ENCODE peak calls at places on chromosomes 12 and 14, in seven cellular contexts. U, O, G, A, H, W and Z are unnamed samples.

GRCh38 chr12:114241973-114242434 is 163.9 kb downstream of the TBX5 start:
- DNase-seq in W (no peak), G (peak), H (no peak), A (no peak), U (no peak), O (no peak), Z (peak)

GRCh38 chr12:53829130-53829529 is 77.4 kb upstream of the CISTR start:
- DNase-seq in W (no peak), G (no peak), A (no peak), U (no peak), O (no peak), H (no peak), Z (no peak)

GRCh38 chr14:50040401-50040775 is 76.0 kb downstream of the VCPKMT start:
- DNase-seq in W (peak), G (no peak), U (peak), H (peak), A (no peak), O (no peak), Z (peak)

GRCh38 chr14:95664546-95664945 is 21.7 kb upstream of the TCL1B start:
- DNase-seq in H (no peak), O (no peak), A (no peak), G (no peak), W (no peak), U (no peak), Z (no peak)

GRCh38 chr14:70722418-70722817 is 80.7 kb downstream of the TTC9 start:
- DNase-seq in O (no peak), H (no peak), A (no peak), W (no peak), U (no peak), G (no peak), Z (no peak)

GRCh38 chr14:24535737-24536136 is 27.7 kb upstream of the CMA1 start:
- DNase-seq in A (no peak), H (no peak), W (no peak), U (no peak), G (no peak), O (no peak), Z (no peak)

GRCh38 chr12:25384038-25384953 is 133.6 kb upstream of the KRAS start:
- DNase-seq in G (no peak), U (peak), W (no peak), O (no peak), H (peak), A (no peak), Z (peak)

GRCh38 chr14:56341766-56342418 is 223.7 kb downstream of the PELI2 start:
- DNase-seq in U (peak), W (no peak), O (no peak), H (peak), G (no peak), A (no peak), Z (no peak)

GRCh38 chr14:99394602-99395001 is 86.1 kb downstream of the SETD3 start:
- DNase-seq in H (no peak), G (no peak), W (no peak), U (no peak), A (no peak), O (no peak), Z (peak)

GRCh38 chr14:94019329-94019728 is 6.8 kb upstream of the OTUB2 start:
- DNase-seq in O (no peak), A (no peak), W (peak), U (no peak), G (no peak), H (no peak), Z (no peak)

GRCh38 chr12:46725332-46725731 is 100.5 kb downstream of the SLC38A4 start:
- DNase-seq in H (no peak), W (no peak), O (no peak), U (no peak), A (no peak), G (no peak), Z (no peak)

GRCh38 chr12:78171082-78171481 is 340.4 kb downstream of the NAV3 start:
- DNase-seq in W (no peak), O (no peak), G (no peak), U (no peak), H (no peak), A (no peak), Z (no peak)

GRCh38 chr12:122308811-122309210 is 42.5 kb upstream of the VPS33A start:
- DNase-seq in U (peak), A (no peak), H (no peak), O (no peak), W (no peak), G (no peak), Z (no peak)

GRCh38 chr14:30990766-30991165 is 34.7 kb upstream of the AP4S1 start:
- DNase-seq in O (no peak), H (peak), G (no peak), U (peak), W (no peak), A (no peak), Z (no peak)

GRCh38 chr14:30988509-30988908 is 36.9 kb upstream of the AP4S1 start:
- DNase-seq in U (peak), W (no peak), H (peak), O (no peak), G (no peak), A (no peak), Z (no peak)

GRCh38 chr14:30994681-30995620 is 30.5 kb upstream of the AP4S1 start:
- DNase-seq in H (peak), U (peak), W (no peak), O (no peak), A (no peak), G (no peak), Z (no peak)

GRCh38 chr14:30993071-30993470 is 32.4 kb upstream of the AP4S1 start:
- DNase-seq in A (no peak), W (no peak), O (no peak), U (no peak), H (no peak), G (no peak), Z (no peak)

DNA sequence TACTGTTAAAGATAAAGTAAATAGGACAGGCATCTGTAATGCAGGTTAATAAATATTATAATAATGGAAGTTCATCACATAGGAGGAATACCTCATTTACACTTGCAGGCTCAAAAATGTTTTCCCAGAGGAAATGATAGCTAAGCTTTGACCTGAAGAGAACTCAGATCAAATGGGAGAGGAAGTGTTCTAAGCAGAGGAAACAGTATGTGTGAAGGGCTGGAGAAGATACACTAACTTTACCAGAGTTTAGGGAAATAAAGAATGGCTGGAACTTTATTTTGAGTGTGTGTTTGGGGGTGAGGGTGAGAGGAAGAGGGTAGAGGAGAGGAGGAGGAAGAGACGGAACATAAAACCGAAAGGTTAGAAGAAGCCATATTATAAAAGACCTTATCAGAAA is 34.0 kb upstream of the AP4S1 start:
- DNase-seq in O (no peak), U (no peak), H (no peak), G (no peak), A (no peak), W (no peak), Z (no peak)
- H3K23ac ChIP-seq in O (no peak), U (no peak), H (no peak), G (no peak), A (no peak), W (no peak), Z (no peak)

DNA sequence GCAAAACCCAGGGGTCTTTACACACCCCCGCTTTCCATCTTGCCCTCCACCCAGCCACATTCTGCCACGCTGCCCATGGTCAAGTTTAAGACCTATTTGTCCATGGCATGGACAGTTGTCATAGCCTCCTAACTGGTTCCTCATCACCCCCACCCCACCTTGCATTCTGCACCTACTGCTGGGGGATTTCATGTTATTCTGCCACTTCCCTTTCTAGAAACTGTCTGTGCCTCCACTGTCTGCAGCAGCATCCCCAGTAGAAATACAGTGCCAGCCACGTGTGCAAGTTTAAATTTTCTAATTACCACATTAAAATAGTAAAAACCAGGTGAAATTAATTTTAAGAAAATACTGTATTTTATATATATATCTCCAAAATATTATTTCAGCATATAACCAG is 63.2 kb downstream of the WDR20 start:
- DNase-seq in U (no peak), G (no peak), W (no peak), H (no peak), O (no peak), A (no peak), Z (no peak)
- H3K18ac ChIP-seq in U (no peak), G (no peak), W (no peak), H (no peak), O (no peak), A (no peak), Z (no peak)

GRCh38 chr12:22202847-22203246 is 131.7 kb downstream of the ST8SIA1 start:
- DNase-seq in G (no peak), O (no peak), H (no peak), W (no peak), A (no peak), U (no peak), Z (no peak)
- H3K23ac ChIP-seq in G (no peak), O (no peak), H (no peak), W (no peak), A (no peak), U (no peak), Z (no peak)

DNA sequence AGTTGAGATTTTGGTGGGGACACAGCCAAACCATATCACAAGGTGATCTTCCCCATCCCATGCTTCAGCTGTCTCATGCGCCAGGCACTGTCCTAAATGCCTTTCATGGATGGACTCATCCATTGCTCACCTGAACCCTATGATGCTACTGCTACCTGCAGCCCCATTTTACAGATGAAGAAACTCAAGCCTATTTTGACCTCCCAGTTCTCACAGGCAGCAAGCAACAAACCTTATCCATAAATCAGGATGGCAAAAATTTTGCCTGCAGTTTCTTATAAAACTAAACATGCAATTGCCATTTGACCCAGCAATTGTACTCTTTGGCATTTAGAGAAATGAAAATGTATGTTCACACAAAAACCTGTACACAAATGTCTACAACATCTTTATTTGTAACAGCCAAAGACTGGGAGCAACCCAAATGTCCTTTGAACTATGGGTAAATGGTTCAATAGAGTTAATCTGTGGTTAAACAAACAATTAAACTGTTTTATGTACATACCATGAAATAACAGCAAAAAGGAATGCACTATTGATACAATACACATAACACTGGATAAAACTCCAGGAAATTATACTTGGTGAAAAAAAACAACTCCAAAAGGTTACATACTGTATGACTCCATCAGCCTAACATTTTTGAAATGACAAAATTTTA is 2.6 kb downstream of the NT5DC3 start:
- DNase-seq in G (no peak), O (no peak), H (no peak), A (no peak), U (no peak), W (no peak), Z (no peak)
- H3K18ac ChIP-seq in G (no peak), O (no peak), H (no peak), A (no peak), U (no peak), W (no peak), Z (no peak)

GRCh38 chr12:10132971-10133370 is 3.0 kb upstream of the CLEC7A start:
- DNase-seq in W (no peak), G (no peak), A (no peak), H (no peak), O (no peak), U (no peak), Z (no peak)

GRCh38 chr12:10135126-10135525 is 5.1 kb upstream of the CLEC7A start:
- DNase-seq in U (no peak), G (no peak), A (no peak), O (no peak), H (no peak), W (no peak), Z (no peak)

GRCh38 chr12:10131101-10131632 is 1.2 kb upstream of the CLEC7A start:
- DNase-seq in O (no peak), G (no peak), H (no peak), U (no peak), A (no peak), W (no peak), Z (peak)

GRCh38 chr12:10140001-10140400 is 10.0 kb upstream of the CLEC7A start:
- DNase-seq in H (peak), W (peak), A (peak), G (peak), U (peak), O (peak), Z (peak)

DNA sequence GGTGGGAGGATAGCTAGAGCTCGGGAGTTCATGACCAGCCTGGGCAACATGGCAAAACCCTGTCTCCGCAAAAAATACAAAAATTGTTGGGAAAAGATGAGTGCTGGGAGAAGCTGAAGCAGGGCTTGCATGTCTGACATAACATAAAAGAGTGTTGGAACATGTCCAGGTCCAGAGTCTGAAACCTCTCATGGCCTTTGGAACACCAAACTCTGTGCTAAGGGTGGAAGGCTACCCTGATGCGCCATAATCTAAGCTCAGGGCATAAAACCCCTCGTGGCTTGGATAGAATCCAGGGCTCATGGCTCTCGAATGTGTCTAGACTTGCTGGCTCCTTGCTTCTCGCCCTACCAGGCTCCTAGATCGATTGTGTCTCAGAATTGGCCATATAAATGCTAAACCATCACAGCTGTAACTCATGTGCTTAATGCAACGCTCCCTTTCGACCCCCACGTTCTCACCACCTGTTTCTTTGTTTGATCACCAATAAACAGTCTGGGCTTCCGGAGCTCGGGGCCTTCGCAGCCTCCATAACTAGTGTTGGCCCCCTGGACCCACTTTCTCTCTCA is 6.7 kb upstream of the CLEC7A start:
- DNase-seq in U (no peak), H (no peak), W (no peak), A (no peak), O (no peak), G (no peak), Z (no peak)
- H3K23ac ChIP-seq in U (no peak), H (peak), W (no peak), A (no peak), O (no peak), G (no peak), Z (no peak)

GRCh38 chr14:102979406-102979805 is 56.9 kb downstream of the AMN start:
- DNase-seq in H (no peak), G (no peak), A (no peak), W (no peak), U (no peak), O (no peak), Z (no peak)
- H3K18ac ChIP-seq in H (no peak), G (no peak), A (no peak), W (no peak), U (no peak), O (no peak), Z (no peak)

GRCh38 chr12:102316723-102317122 is 119.1 kb upstream of the PMCH start:
- DNase-seq in W (no peak), O (no peak), U (no peak), H (no peak), G (no peak), A (no peak), Z (no peak)
- H3K23ac ChIP-seq in W (no peak), O (no peak), U (no peak), H (no peak), G (no peak), A (no peak), Z (no peak)

GRCh38 chr14:39015360-39015961 is 87.6 kb downstream of the SEC23A start:
- DNase-seq in A (no peak), O (no peak), G (no peak), W (no peak), H (peak), U (peak), Z (peak)

GRCh38 chr14:39016733-39017095 is 86.3 kb downstream of the SEC23A start:
- DNase-seq in W (no peak), G (no peak), A (no peak), O (no peak), H (no peak), U (no peak), Z (no peak)

GRCh38 chr14:39014460-39014859 is 88.6 kb downstream of the SEC23A start:
- DNase-seq in H (no peak), O (no peak), U (no peak), G (no peak), A (no peak), W (no peak), Z (no peak)

GRCh38 chr14:39015964-39016577 is 87.0 kb downstream of the SEC23A start:
- DNase-seq in O (no peak), G (no peak), U (peak), A (no peak), W (no peak), H (peak), Z (no peak)
- H3K18ac ChIP-seq in O (no peak), G (no peak), U (no peak), A (no peak), W (no peak), H (no peak), Z (no peak)

GRCh38 chr14:34437729-34438080 is 24.3 kb downstream of the SPTSSA start:
- DNase-seq in H (no peak), G (no peak), A (no peak), W (no peak), O (no peak), U (no peak), Z (no peak)
- H3K23ac ChIP-seq in H (no peak), G (no peak), A (no peak), W (no peak), O (no peak), U (no peak), Z (peak)

GRCh38 chr12:8831116-8831515 is 8.7 kb downstream of the A2ML1 start:
- DNase-seq in A (no peak), H (no peak), U (no peak), G (peak), W (peak), O (no peak), Z (no peak)
- H3K18ac ChIP-seq in A (no peak), H (no peak), U (no peak), G (peak), W (no peak), O (no peak), Z (peak)